ENCODE peak calls at places on chromosomes 12 and 14, in six cellular contexts. One of them, this sample, is unnamed.
A peak's percentile ranks its signal among the peaks of the same experiment; 100 is the strongest.

GRCh38 chr12:47828967-47829482 is 9.3 kb upstream of the HDAC7 start:
- DNase-seq in endothelial cell of umbilical vein: peak; percentile 77
- DNase-seq in neural progenitor cell: no peak
- DNase-seq in psoas muscle: peak; percentile 87
- DNase-seq in WTC11: peak; percentile 58
- DNase-seq in right atrium auricular region: peak; percentile 91
- DNase-seq in this sample: peak; percentile 73

GRCh38 chr12:71865757-71866536 is 26.4 kb downstream of the TBC1D15 start:
- DNase-seq in endothelial cell of umbilical vein: no peak
- DNase-seq in psoas muscle: no peak
- DNase-seq in right atrium auricular region: no peak
- DNase-seq in WTC11: no peak
- DNase-seq in neural progenitor cell: no peak
- DNase-seq in this sample: no peak

GRCh38 chr14:97299661-97300060 is 502.5 kb downstream of the VRK1 start:
- DNase-seq in neural progenitor cell: peak; percentile 55
- DNase-seq in psoas muscle: no peak
- DNase-seq in right atrium auricular region: no peak
- DNase-seq in WTC11: peak; percentile 43
- DNase-seq in endothelial cell of umbilical vein: no peak
- DNase-seq in this sample: no peak

GRCh38 chr12:63068857-63069442 is 82.1 kb downstream of the AVPR1A start:
- DNase-seq in psoas muscle: no peak
- DNase-seq in right atrium auricular region: no peak
- DNase-seq in endothelial cell of umbilical vein: peak; percentile 80
- DNase-seq in WTC11: no peak
- DNase-seq in neural progenitor cell: peak; percentile 53
- DNase-seq in this sample: peak; percentile 76

GRCh38 chr12:65999564-66000280 is 130.8 kb downstream of the LLPH start:
- DNase-seq in endothelial cell of umbilical vein: no peak
- DNase-seq in right atrium auricular region: no peak
- DNase-seq in WTC11: no peak
- DNase-seq in psoas muscle: no peak
- DNase-seq in neural progenitor cell: no peak
- DNase-seq in this sample: peak; percentile 49

GRCh38 chr12:125140918-125141573 is 75.8 kb downstream of the AACS start:
- DNase-seq in psoas muscle: no peak
- DNase-seq in neural progenitor cell: no peak
- DNase-seq in WTC11: no peak
- DNase-seq in right atrium auricular region: no peak
- DNase-seq in endothelial cell of umbilical vein: peak; percentile 10
- DNase-seq in this sample: peak; percentile 59

GRCh38 chr12:6368906-6369525 is 6.3 kb downstream of the SCNN1A start:
- DNase-seq in endothelial cell of umbilical vein: no peak
- DNase-seq in psoas muscle: no peak
- DNase-seq in neural progenitor cell: no peak
- DNase-seq in right atrium auricular region: no peak
- DNase-seq in WTC11: no peak
- DNase-seq in this sample: no peak

GRCh38 chr14:102508774-102509743 is 517 bp downstream of the ANKRD9 start:
- DNase-seq in psoas muscle: peak; percentile 85
- DNase-seq in right atrium auricular region: peak; percentile 82
- DNase-seq in endothelial cell of umbilical vein: peak; percentile 35
- DNase-seq in neural progenitor cell: no peak
- DNase-seq in WTC11: no peak
- DNase-seq in this sample: peak; percentile 53

GRCh38 chr14:73465833-73466532 is 7.6 kb upstream of the NUMB start:
- DNase-seq in endothelial cell of umbilical vein: peak; percentile 73
- DNase-seq in right atrium auricular region: peak; percentile 49
- DNase-seq in neural progenitor cell: no peak
- DNase-seq in psoas muscle: no peak
- DNase-seq in WTC11: no peak
- DNase-seq in this sample: no peak

GRCh38 chr14:50260511-50260910 is 29.1 kb upstream of the SOS2 start:
- DNase-seq in endothelial cell of umbilical vein: peak; percentile 37
- DNase-seq in neural progenitor cell: peak; percentile 26
- DNase-seq in WTC11: no peak
- DNase-seq in right atrium auricular region: no peak
- DNase-seq in psoas muscle: no peak
- DNase-seq in this sample: peak; percentile 68

GRCh38 chr14:90114554-90114953 is 52.8 kb downstream of the KCNK13 start:
- DNase-seq in endothelial cell of umbilical vein: no peak
- DNase-seq in psoas muscle: no peak
- DNase-seq in right atrium auricular region: no peak
- DNase-seq in WTC11: no peak
- DNase-seq in neural progenitor cell: peak; percentile 34
- DNase-seq in this sample: no peak

DNA sequence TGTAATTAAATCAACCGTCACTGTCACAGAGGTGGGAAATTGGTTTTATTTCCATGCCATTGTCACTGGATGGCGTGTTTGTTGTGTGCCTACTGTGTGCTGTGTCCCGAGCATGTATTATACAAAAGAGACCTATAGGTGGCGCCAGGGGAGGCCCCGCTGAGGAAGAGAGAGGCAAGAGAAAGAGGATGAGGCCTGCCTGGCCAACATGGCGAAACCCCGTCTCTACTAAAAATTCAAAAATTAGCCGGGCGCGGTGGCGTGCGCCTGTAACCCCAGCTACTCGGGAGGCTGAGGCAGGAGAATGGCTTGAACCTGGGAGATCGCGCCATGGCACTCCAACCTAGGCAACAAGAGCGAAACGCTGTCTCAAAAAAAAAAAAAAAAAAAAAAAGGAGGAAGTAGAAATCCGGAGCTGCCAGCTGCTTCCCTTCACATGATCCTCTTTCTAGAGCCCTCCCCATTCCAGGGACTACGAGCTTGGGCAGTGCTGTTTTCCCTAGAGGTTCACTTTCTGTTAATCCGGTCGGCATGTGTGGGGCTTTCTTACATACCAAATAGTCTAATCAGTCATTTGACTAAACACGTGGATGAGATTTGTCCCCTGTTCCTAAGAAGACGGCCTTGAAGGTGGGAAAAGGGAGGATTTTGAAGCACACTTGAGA is 6.4 kb upstream of the CCDC175 start:
- DNase-seq in psoas muscle: no peak
- DNase-seq in neural progenitor cell: no peak
- DNase-seq in WTC11: peak; percentile 45
- DNase-seq in right atrium auricular region: no peak
- DNase-seq in endothelial cell of umbilical vein: no peak
- DNase-seq in this sample: no peak
- TF ChIP-seq CTCF in psoas muscle: no peak
- TF ChIP-seq CTCF in neural progenitor cell: peak; percentile 42
- TF ChIP-seq CTCF in WTC11: peak; percentile 38
- TF ChIP-seq CTCF in right atrium auricular region: no peak
- TF ChIP-seq CTCF in endothelial cell of umbilical vein: no peak
- TF ChIP-seq CTCF in this sample: no peak

GRCh38 chr12:80698847-80699542 is 8.4 kb upstream of the MYF6 start:
- DNase-seq in endothelial cell of umbilical vein: no peak
- DNase-seq in psoas muscle: no peak
- DNase-seq in WTC11: no peak
- DNase-seq in neural progenitor cell: no peak
- DNase-seq in right atrium auricular region: no peak
- DNase-seq in this sample: no peak
- TF ChIP-seq CTCF in endothelial cell of umbilical vein: no peak
- TF ChIP-seq CTCF in psoas muscle: no peak
- TF ChIP-seq CTCF in WTC11: no peak
- TF ChIP-seq CTCF in neural progenitor cell: no peak
- TF ChIP-seq CTCF in right atrium auricular region: no peak
- TF ChIP-seq CTCF in this sample: no peak

GRCh38 chr14:55138091-55138490 is 9.0 kb downstream of the LGALS3 start:
- DNase-seq in endothelial cell of umbilical vein: no peak
- DNase-seq in psoas muscle: no peak
- DNase-seq in right atrium auricular region: no peak
- DNase-seq in WTC11: peak; percentile 57
- DNase-seq in neural progenitor cell: peak; percentile 26
- DNase-seq in this sample: no peak
- TF ChIP-seq CTCF in endothelial cell of umbilical vein: peak; percentile 27
- TF ChIP-seq CTCF in psoas muscle: no peak
- TF ChIP-seq CTCF in right atrium auricular region: no peak
- TF ChIP-seq CTCF in WTC11: peak; percentile 60
- TF ChIP-seq CTCF in neural progenitor cell: peak; percentile 49
- TF ChIP-seq CTCF in this sample: peak; percentile 28

GRCh38 chr12:81639196-81639595 is 120.0 kb downstream of the PPFIA2 start:
- DNase-seq in endothelial cell of umbilical vein: no peak
- DNase-seq in psoas muscle: no peak
- DNase-seq in neural progenitor cell: no peak
- DNase-seq in right atrium auricular region: no peak
- DNase-seq in WTC11: no peak
- DNase-seq in this sample: no peak

DNA sequence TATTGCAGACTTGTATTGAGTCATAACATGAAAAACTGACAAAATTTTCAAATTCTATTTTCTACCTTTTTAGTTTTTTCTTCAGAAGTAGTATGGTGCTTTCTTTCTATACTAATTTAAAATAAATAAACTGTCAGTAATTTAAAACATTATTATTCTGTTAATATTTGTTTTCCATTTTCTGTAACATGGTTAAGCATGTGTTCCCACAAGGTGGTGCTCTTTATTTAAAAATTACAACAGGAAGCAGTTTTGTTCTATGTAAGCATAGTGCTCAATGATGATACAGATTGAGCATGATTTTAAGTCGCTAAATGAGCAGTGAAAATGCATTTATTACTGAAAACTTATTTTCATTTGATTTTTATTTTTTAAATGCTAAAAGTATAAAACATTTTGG is 114.6 kb downstream of the PPFIA2 start:
- DNase-seq in endothelial cell of umbilical vein: peak; percentile 41
- DNase-seq in psoas muscle: no peak
- DNase-seq in right atrium auricular region: no peak
- DNase-seq in neural progenitor cell: peak; percentile 47
- DNase-seq in WTC11: no peak
- DNase-seq in this sample: peak; percentile 69
- TF ChIP-seq CTCF in endothelial cell of umbilical vein: no peak
- TF ChIP-seq CTCF in psoas muscle: peak; percentile 51
- TF ChIP-seq CTCF in right atrium auricular region: no peak
- TF ChIP-seq CTCF in neural progenitor cell: peak; percentile 74
- TF ChIP-seq CTCF in WTC11: no peak
- TF ChIP-seq CTCF in this sample: peak; percentile 48